ENCODE peak calls at places on chromosomes 12 and 14, in six cellular contexts. X is islet precursor cell, L is AG04449, A is caudate nucleus, V is neural progenitor cell, P is H9. J is an unnamed sample.

GRCh38 chr12:75722714-75723200 is 211.3 kb upstream of the KRR1 start:
- DNase-seq in V (no peak), L (no peak), P (no peak), X (peak), A (peak), J (no peak)

GRCh38 chr14:101227611-101228594 is 324.4 kb upstream of the RTL1 start:
- DNase-seq in X (peak), L (no peak), A (no peak), P (peak), V (no peak), J (no peak)

GRCh38 chr12:131756441-131756840 is 45.6 kb downstream of the SFSWAP start:
- DNase-seq in P (no peak), L (no peak), V (no peak), X (no peak), A (no peak), J (no peak)

GRCh38 chr14:104690266-104690711 is 871 bp downstream of the INF2 start:
- DNase-seq in V (no peak), A (no peak), L (no peak), P (no peak), X (no peak), J (no peak)

GRCh38 chr12:75812341-75813018 is 219.1 kb downstream of the PHLDA1 start:
- DNase-seq in X (no peak), A (no peak), P (peak), L (peak), V (peak), J (no peak)

GRCh38 chr14:23605931-23606585 is 27.5 kb upstream of the JPH4 start:
- DNase-seq in X (no peak), L (no peak), V (no peak), P (no peak), A (no peak), J (no peak)

GRCh38 chr14:89473979-89474378 is 56.9 kb upstream of the FOXN3 start:
- DNase-seq in A (no peak), L (no peak), P (no peak), X (no peak), V (no peak), J (no peak)

GRCh38 chr12:96773031-96773430 is 134.0 kb upstream of the NEDD1 start:
- DNase-seq in A (no peak), X (no peak), L (no peak), V (no peak), P (no peak), J (no peak)

GRCh38 chr14:35292051-35292769 is at the start of gene PSMA6:
- DNase-seq in V (peak), L (peak), X (peak), P (peak), A (peak), J (peak)

GRCh38 chr14:44914849-44915248 is 46.9 kb downstream of the KLHL28 start:
- DNase-seq in P (peak), X (no peak), L (no peak), V (peak), A (no peak), J (no peak)

GRCh38 chr12:8829621-8830020 is 7.2 kb downstream of the A2ML1 start:
- DNase-seq in V (no peak), A (no peak), X (no peak), P (no peak), L (no peak), J (no peak)

GRCh38 chr12:52515927-52516831 is 4.0 kb downstream of the KRT5 start:
- DNase-seq in P (peak), A (no peak), V (no peak), L (no peak), X (peak), J (no peak)

GRCh38 chr12:4297617-4298016 is 23.4 kb upstream of the TIGAR start:
- DNase-seq in X (no peak), P (no peak), A (no peak), V (no peak), L (no peak), J (peak)

GRCh38 chr14:54688229-54688628 is 121.3 kb downstream of the SAMD4A start:
- DNase-seq in V (no peak), X (no peak), P (no peak), A (no peak), L (no peak), J (no peak)

GRCh38 chr12:44031472-44032185 is 195.7 kb downstream of the TMEM117 start:
- DNase-seq in V (no peak), P (no peak), L (no peak), X (no peak), A (no peak), J (no peak)

GRCh38 chr14:74324945-74325361 is 22.2 kb upstream of the ABCD4 start:
- DNase-seq in P (peak), X (no peak), V (peak), L (no peak), A (no peak), J (peak)

GRCh38 chr12:129997239-129997638 is 93.4 kb upstream of the TMEM132D start:
- DNase-seq in V (no peak), L (no peak), A (no peak), X (no peak), P (peak), J (no peak)

GRCh38 chr14:80955434-80955939 is at the start of gene TSHR:
- DNase-seq in X (peak), L (no peak), V (peak), P (peak), A (peak), J (peak)

GRCh38 chr12:122166422-122167327 is 7.3 kb downstream of the IL31 start:
- DNase-seq in A (no peak), X (peak), P (no peak), L (no peak), V (no peak), J (no peak)

GRCh38 chr14:39342768-39343167 is 89.5 kb downstream of the FBXO33 start:
- DNase-seq in A (no peak), L (no peak), X (no peak), V (no peak), P (no peak), J (no peak)

GRCh38 chr12:13167226-13167625 is 29.3 kb upstream of the EMP1 start:
- DNase-seq in L (no peak), A (no peak), P (no peak), X (peak), V (no peak), J (no peak)

GRCh38 chr12:113361574-113362370 is 3.4 kb downstream of the PLBD2 start:
- DNase-seq in A (no peak), P (no peak), X (no peak), L (no peak), V (no peak), J (no peak)

GRCh38 chr12:95143784-95144205 is 70.4 kb upstream of the NR2C1 start:
- DNase-seq in P (no peak), L (no peak), V (no peak), A (no peak), X (peak), J (no peak)

GRCh38 chr12:1318327-1319031 is 275.9 kb downstream of the FBXL14 start:
- DNase-seq in V (peak), X (no peak), A (peak), P (peak), L (peak), J (peak)

GRCh38 chr14:94317259-94317658 is 5.9 kb downstream of the SERPINA6 start:
- DNase-seq in A (no peak), P (no peak), L (no peak), V (peak), X (peak), J (no peak)

GRCh38 chr12:52643233-52644077 is 8.6 kb downstream of the KRT2 start:
- DNase-seq in V (no peak), A (no peak), P (peak), L (no peak), X (peak), J (no peak)

GRCh38 chr12:68505915-68506314 is 104.8 kb upstream of the RAP1B start:
- DNase-seq in V (no peak), A (no peak), X (no peak), L (no peak), P (no peak), J (no peak)

GRCh38 chr12:106804668-106805067 is 30.2 kb downstream of the RIC8B start:
- DNase-seq in X (no peak), V (no peak), L (no peak), P (no peak), A (no peak), J (no peak)

GRCh38 chr12:25960176-25960575 is 1.7 kb downstream of the RASSF8 start:
- DNase-seq in V (peak), X (peak), A (no peak), L (no peak), P (no peak), J (no peak)

GRCh38 chr12:27472604-27473003 is 26.1 kb downstream of the SMCO2 start:
- DNase-seq in A (no peak), V (no peak), X (no peak), L (no peak), P (no peak), J (no peak)

GRCh38 chr12:95820096-95820703 is 29.6 kb upstream of the NTN4 start:
- DNase-seq in L (no peak), A (no peak), V (peak), X (no peak), P (no peak), J (no peak)

GRCh38 chr12:100574262-100575074 is 984 bp downstream of the GAS2L3 start:
- DNase-seq in X (peak), P (peak), V (peak), L (no peak), A (no peak), J (peak)

GRCh38 chr12:104673294-104674062 is 216.7 kb downstream of the CHST11 start:
- DNase-seq in A (no peak), L (no peak), X (peak), P (no peak), V (no peak), J (no peak)

GRCh38 chr12:104201238-104202001 is 14.2 kb upstream of the TXNRD1 start:
- DNase-seq in A (peak), P (peak), L (no peak), V (peak), X (peak), J (peak)

GRCh38 chr12:12724421-12725085 is 7.4 kb downstream of the CDKN1B start:
- DNase-seq in P (no peak), A (peak), L (no peak), V (peak), X (no peak), J (no peak)

J was measured in WTC11.